ENCODE peak calls at places on chromosomes 5 and 9, in eight cellular contexts. K, H, R, U, Y, B, S and E are unnamed samples. For H3K36me3, the result is how much of the 10 kb centered on the place peaks cover.

GRCh38 chr9:16262467-16263261 is 607.8 kb downstream of the BNC2 start:
- DNase-seq in H (peak), U (no peak), B (no peak), K (peak), R (no peak), Y (no peak), S (no peak), E (no peak)

GRCh38 chr5:160675988-160676387 is 176.0 kb downstream of the ATP10B start:
- DNase-seq in B (no peak), S (no peak), K (no peak), R (no peak), Y (no peak), U (no peak), H (no peak), E (no peak)

GRCh38 chr5:34483442-34484033 is 172.6 kb upstream of the RAI14 start:
- DNase-seq in R (no peak), Y (no peak), B (no peak), S (no peak), H (no peak), U (no peak), K (no peak), E (no peak)

GRCh38 chr5:123754903-123755302 is 242.9 kb downstream of the CSNK1G3 start:
- DNase-seq in B (no peak), K (peak), U (no peak), Y (no peak), H (peak), R (no peak), S (no peak), E (no peak)

GRCh38 chr9:134955801-134956200 is 38.1 kb upstream of the FCN1 start:
- DNase-seq in B (peak), H (no peak), S (no peak), U (no peak), R (no peak), K (no peak), Y (no peak), E (no peak)

GRCh38 chr5:132486318-132487094 is 4.1 kb downstream of the IRF1 start:
- DNase-seq in R (peak), B (peak), S (no peak), U (no peak), K (no peak), H (no peak), Y (no peak), E (no peak)

GRCh38 chr5:96963267-96963666 is 27.4 kb downstream of the LNPEP start:
- DNase-seq in S (no peak), Y (peak), R (no peak), H (peak), B (peak), K (peak), U (no peak), E (no peak)

GRCh38 chr9:107173422-107174180 is 109.5 kb upstream of the RAD23B start:
- DNase-seq in S (no peak), Y (no peak), B (no peak), R (no peak), H (no peak), K (no peak), U (no peak), E (no peak)

GRCh38 chr9:36461341-36461740 is 61.3 kb upstream of the RNF38 start:
- DNase-seq in U (no peak), Y (no peak), R (no peak), K (peak), H (peak), B (no peak), S (no peak), E (no peak)

GRCh38 chr9:130629443-130630090 is 34.8 kb upstream of the PRDM12 start:
- DNase-seq in R (no peak), Y (no peak), K (no peak), U (no peak), H (no peak), S (no peak), B (no peak), E (no peak)

GRCh38 chr9:137630126-137630525 is 11.3 kb downstream of the EHMT1 start:
- DNase-seq in S (no peak), Y (no peak), U (no peak), R (no peak), B (no peak), H (peak), K (no peak), E (no peak)

GRCh38 chr9:33165263-33166151 is 1.6 kb downstream of the B4GALT1 start:
- DNase-seq in B (peak), U (no peak), R (peak), K (peak), Y (peak), S (peak), H (peak), E (no peak)

GRCh38 chr5:32304622-32305021 is 8.1 kb downstream of the MTMR12 start:
- DNase-seq in K (no peak), U (no peak), H (no peak), Y (no peak), B (no peak), S (no peak), R (no peak), E (no peak)

GRCh38 chr5:84688566-84688965 is 303.9 kb upstream of the EDIL3 start:
- DNase-seq in S (no peak), Y (no peak), B (no peak), U (no peak), R (no peak), K (peak), H (peak), E (no peak)

GRCh38 chr9:112764837-112765236 is 14.3 kb downstream of the SNX30 start:
- DNase-seq in U (no peak), R (no peak), Y (peak), B (no peak), H (no peak), S (no peak), K (no peak), E (no peak)

GRCh38 chr9:120386390-120387131 is 193.4 kb downstream of the CDK5RAP2 start:
- DNase-seq in Y (peak), B (peak), U (no peak), H (no peak), S (no peak), R (no peak), K (peak), E (no peak)

GRCh38 chr5:43631182-43631910 is 28.4 kb downstream of the NNT start:
- DNase-seq in H (peak), K (peak), B (peak), R (peak), U (peak), S (peak), Y (peak), E (no peak)

GRCh38 chr5:151205411-151205810 is 18.5 kb downstream of the CCDC69 start:
- DNase-seq in R (peak), U (no peak), Y (no peak), B (no peak), S (peak), K (no peak), H (no peak), E (no peak)

GRCh38 chr5:151204051-151204450 is 19.8 kb downstream of the CCDC69 start:
- DNase-seq in U (no peak), B (no peak), K (no peak), R (peak), Y (no peak), H (no peak), S (no peak), E (no peak)

GRCh38 chr5:151199581-151200185 is 24.2 kb downstream of the CCDC69 start:
- DNase-seq in H (no peak), B (no peak), Y (no peak), U (no peak), S (no peak), R (peak), K (no peak), E (no peak)

GRCh38 chr5:151200913-151201445 is 22.9 kb downstream of the CCDC69 start:
- DNase-seq in S (peak), U (no peak), B (no peak), K (no peak), H (no peak), R (peak), Y (no peak), E (no peak)

GRCh38 chr5:151202381-151203139 is 21.3 kb downstream of the CCDC69 start:
- DNase-seq in B (no peak), U (peak), H (peak), Y (peak), R (peak), K (peak), S (peak), E (no peak)
- H3K36me3 ChIP-seq in B (under half), U (under half), H (under half), Y (under half), R (under half), K (under half), S (under half), E (under half)

GRCh38 chr9:40909821-40910220 is 218.7 kb downstream of the FOXD4L6 start:
- DNase-seq in K (no peak), R (peak), H (no peak), Y (no peak), U (no peak), B (no peak), S (no peak), E (no peak)

GRCh38 chr9:40911647-40912046 is 216.8 kb downstream of the FOXD4L6 start:
- DNase-seq in R (peak), Y (no peak), U (no peak), K (no peak), S (no peak), B (no peak), H (no peak), E (no peak)

GRCh38 chr9:40913928-40914673 is 214.4 kb downstream of the FOXD4L6 start:
- DNase-seq in H (no peak), S (no peak), B (no peak), Y (no peak), K (no peak), R (peak), U (no peak), E (no peak)

GRCh38 chr9:40913096-40913719 is 215.3 kb downstream of the FOXD4L6 start:
- DNase-seq in U (no peak), Y (no peak), S (no peak), H (no peak), R (no peak), K (no peak), B (no peak), E (no peak)

DNA sequence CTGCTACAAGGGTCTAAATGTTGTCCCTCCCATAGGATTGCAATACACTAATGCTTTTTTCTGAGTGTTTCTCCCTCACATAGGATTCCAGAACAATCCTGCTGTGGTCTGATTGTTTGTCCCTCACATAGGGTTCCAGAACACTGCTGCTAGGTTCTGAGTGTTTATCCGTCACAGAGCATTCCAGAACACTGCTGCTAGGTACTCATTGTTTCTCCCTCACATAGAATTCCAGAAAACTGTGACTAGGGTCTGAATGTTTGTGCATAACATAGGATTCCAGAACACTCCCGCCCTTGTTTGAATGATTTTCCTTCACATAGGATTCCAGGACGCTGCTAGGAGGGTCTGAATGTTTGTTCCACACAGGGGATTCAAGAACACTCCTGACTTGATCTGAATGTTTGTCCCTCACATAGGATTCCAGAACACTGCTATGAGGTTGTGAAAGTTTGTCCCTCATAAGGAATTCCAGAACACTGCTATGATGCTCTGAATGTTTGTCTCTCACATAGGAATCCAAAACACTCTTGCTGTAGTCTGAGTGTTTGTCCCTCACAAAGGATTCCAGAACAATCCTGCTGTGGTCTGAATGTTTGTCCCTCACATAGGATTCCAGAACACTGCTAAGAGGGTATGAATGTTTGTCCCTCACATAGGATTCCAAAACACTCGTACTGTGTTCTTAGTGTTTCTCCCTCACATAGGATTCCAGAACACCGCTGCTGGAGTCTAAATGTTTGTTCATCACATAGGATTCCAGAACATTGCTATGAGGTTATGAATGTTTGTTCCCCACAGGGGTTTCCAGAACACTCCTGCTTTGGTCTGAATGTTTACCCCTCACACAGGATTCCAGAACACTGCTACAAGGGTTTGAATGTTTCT is 213.5 kb downstream of the FOXD4L6 start:
- DNase-seq in U (no peak), R (peak), B (no peak), S (no peak), Y (no peak), H (no peak), K (no peak), E (no peak)
- H3K27ac ChIP-seq in U (no peak), R (no peak), B (no peak), S (no peak), Y (no peak), H (no peak), K (no peak), E (no peak)

GRCh38 chr5:93601433-93602175 is 18.6 kb downstream of the NR2F1 start:
- DNase-seq in B (no peak), R (no peak), Y (no peak), H (peak), S (no peak), U (no peak), K (peak), E (no peak)

GRCh38 chr5:93599427-93600146 is 16.6 kb downstream of the NR2F1 start:
- DNase-seq in U (no peak), S (no peak), H (peak), K (peak), B (no peak), R (no peak), Y (no peak), E (no peak)

GRCh38 chr5:93602261-93603149 is 19.5 kb downstream of the NR2F1 start:
- DNase-seq in S (no peak), K (peak), B (no peak), Y (no peak), H (peak), R (no peak), U (no peak), E (no peak)

GRCh38 chr5:93600409-93601052 is 17.5 kb downstream of the NR2F1 start:
- DNase-seq in K (peak), S (no peak), B (no peak), H (peak), R (no peak), Y (no peak), U (no peak), E (no peak)

GRCh38 chr5:93601053-93601429 is 18.0 kb downstream of the NR2F1 start:
- DNase-seq in U (no peak), S (no peak), H (no peak), Y (no peak), B (no peak), K (no peak), R (no peak), E (no peak)
- H3K4me3 ChIP-seq in U (no peak), S (no peak), H (no peak), Y (no peak), B (no peak), K (peak), R (no peak), E (no peak)

DNA sequence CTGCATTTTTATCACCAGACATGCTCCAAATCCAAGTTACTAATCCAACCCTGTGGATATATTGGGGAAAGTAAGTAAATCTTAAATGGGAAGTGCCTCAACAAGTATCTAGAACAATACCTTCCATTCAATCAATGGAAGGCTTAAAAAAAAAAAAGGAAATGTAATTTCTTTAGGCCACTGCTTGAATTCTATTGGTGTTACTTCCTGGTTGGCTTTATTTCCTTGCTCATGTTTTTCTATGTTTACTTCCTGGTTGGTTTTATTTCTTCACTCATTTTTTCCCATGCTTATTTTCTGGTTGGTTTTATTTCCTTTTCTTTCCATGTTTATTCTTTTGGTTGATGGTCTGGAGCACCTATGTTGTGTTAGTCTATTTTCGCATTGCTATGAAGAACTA is 363.9 kb downstream of the KDM4C start:
- DNase-seq in U (no peak), B (no peak), H (no peak), R (no peak), S (no peak), K (no peak), Y (peak), E (no peak)
- H3K36me3 ChIP-seq in U (under half), B (under half), H (under half), R (under half), S (under half), K (under half), Y (under half), E (under half)